ENCODE peak calls at places on chromosomes 5 and 9, in four cellular contexts. One of them, this sample, is unnamed.

GRCh38 chr5:157072508-157072907 is 13.6 kb upstream of the HAVCR1 start:
- DNase-seq in GM12865: no peak
- DNase-seq in fibroblast of pulmonary artery: no peak
- DNase-seq in MM.1S: no peak
- DNase-seq in this sample: no peak

GRCh38 chr5:31854181-31854624 is 215.3 kb downstream of the PDZD2 start:
- DNase-seq in GM12865: no peak
- DNase-seq in fibroblast of pulmonary artery: peak; percentile 31
- DNase-seq in MM.1S: no peak
- DNase-seq in this sample: no peak

GRCh38 chr5:139402561-139403158 is 1.2 kb downstream of the SPATA24 start:
- DNase-seq in GM12865: peak; percentile 55
- DNase-seq in fibroblast of pulmonary artery: peak; percentile 27
- DNase-seq in MM.1S: peak; percentile 31
- DNase-seq in this sample: no peak

GRCh38 chr5:172858990-172859811 is 25.1 kb downstream of the ERGIC1 start:
- DNase-seq in GM12865: no peak
- DNase-seq in fibroblast of pulmonary artery: peak; percentile 79
- DNase-seq in MM.1S: no peak
- DNase-seq in this sample: no peak

GRCh38 chr5:159174511-159175168 is 34.7 kb downstream of the RNF145 start:
- DNase-seq in GM12865: no peak
- DNase-seq in fibroblast of pulmonary artery: peak; percentile 56
- DNase-seq in MM.1S: no peak
- DNase-seq in this sample: no peak

GRCh38 chr5:89596821-89597220 is 713.8 kb upstream of the MEF2C start:
- DNase-seq in GM12865: no peak
- DNase-seq in fibroblast of pulmonary artery: no peak
- DNase-seq in MM.1S: peak; percentile 7
- DNase-seq in this sample: no peak

GRCh38 chr5:160369990-160370712 is at the start of gene C1QTNF2:
- DNase-seq in GM12865: peak; percentile 17
- DNase-seq in fibroblast of pulmonary artery: peak; percentile 58
- DNase-seq in MM.1S: no peak
- DNase-seq in this sample: no peak

GRCh38 chr5:145941677-145942130 is 5.3 kb downstream of the SH3RF2 start:
- DNase-seq in GM12865: no peak
- DNase-seq in fibroblast of pulmonary artery: no peak
- DNase-seq in MM.1S: no peak
- DNase-seq in this sample: no peak

GRCh38 chr5:75050415-75050814 is 1.9 kb downstream of the GCNT4 start:
- DNase-seq in GM12865: peak; percentile 18
- DNase-seq in fibroblast of pulmonary artery: peak; percentile 38
- DNase-seq in MM.1S: no peak
- DNase-seq in this sample: no peak

GRCh38 chr9:124409410-124409809 is 5.8 kb downstream of the PSMB7 start:
- DNase-seq in GM12865: no peak
- DNase-seq in fibroblast of pulmonary artery: no peak
- DNase-seq in MM.1S: no peak
- DNase-seq in this sample: no peak

GRCh38 chr5:112004867-112005532 is 248.0 kb upstream of the NREP start:
- DNase-seq in GM12865: peak; percentile 69
- DNase-seq in fibroblast of pulmonary artery: peak; percentile 58
- DNase-seq in MM.1S: no peak
- DNase-seq in this sample: no peak

GRCh38 chr5:174995827-174996226 is 271.4 kb downstream of the MSX2 start:
- DNase-seq in GM12865: no peak
- DNase-seq in fibroblast of pulmonary artery: no peak
- DNase-seq in MM.1S: no peak
- DNase-seq in this sample: no peak

GRCh38 chr9:15308511-15308910 is 1.5 kb upstream of the TTC39B start:
- DNase-seq in GM12865: no peak
- DNase-seq in fibroblast of pulmonary artery: peak; percentile 73
- DNase-seq in MM.1S: no peak
- DNase-seq in this sample: no peak

GRCh38 chr5:91977599-91977998 is 594.5 kb upstream of the ARRDC3 start:
- DNase-seq in GM12865: no peak
- DNase-seq in fibroblast of pulmonary artery: no peak
- DNase-seq in MM.1S: no peak
- DNase-seq in this sample: no peak

GRCh38 chr9:95572370-95573151 is 55.8 kb upstream of the PTCH1 start:
- DNase-seq in GM12865: no peak
- DNase-seq in fibroblast of pulmonary artery: no peak
- DNase-seq in MM.1S: no peak
- DNase-seq in this sample: no peak

DNA sequence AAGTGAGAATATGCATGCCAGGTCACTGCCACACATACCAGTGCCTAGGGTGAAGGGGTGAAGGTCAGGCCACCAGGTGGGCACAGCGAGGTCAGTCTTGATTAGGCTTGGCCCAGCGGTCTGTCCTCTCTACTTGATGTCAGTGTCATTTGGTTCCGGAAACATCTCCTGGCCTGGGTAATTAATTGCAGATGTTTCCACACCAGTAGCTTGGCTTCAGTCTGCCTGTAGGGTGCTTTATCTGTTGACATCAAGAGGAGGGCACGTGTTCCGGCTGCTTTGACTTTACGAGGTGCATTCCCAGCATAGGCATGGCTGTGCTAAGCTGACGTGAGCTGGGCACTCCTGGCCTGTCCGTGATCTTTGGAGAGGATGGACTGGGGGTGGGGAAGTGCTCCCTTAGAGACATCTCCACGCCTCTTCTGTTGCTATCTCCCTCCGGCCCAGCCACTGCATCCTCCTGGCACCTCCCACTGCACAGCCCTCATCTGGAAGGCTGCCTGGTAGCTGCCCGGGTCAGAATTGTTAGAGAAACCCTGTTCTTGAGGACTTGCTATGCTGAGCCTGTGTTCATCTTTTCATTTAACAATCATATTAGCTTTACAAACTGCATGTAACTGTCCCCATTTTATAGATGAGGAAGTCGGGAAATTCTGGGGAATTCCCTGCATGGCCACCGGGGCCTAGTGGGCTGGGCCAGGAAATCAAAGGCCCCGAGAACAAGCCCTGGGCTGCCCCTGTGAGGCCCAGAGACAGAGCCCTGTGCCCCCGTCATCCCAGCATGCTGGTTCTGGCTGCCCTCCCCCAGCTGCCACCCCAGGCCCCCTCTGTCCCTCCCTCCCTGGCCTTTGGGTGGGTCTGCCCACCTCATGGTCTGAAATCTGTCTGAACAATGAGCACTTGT is 29.1 kb downstream of the JADE2 start:
- DNase-seq in GM12865: peak; percentile 85
- DNase-seq in fibroblast of pulmonary artery: peak; percentile 87
- DNase-seq in MM.1S: no peak
- DNase-seq in this sample: no peak
- TF ChIP-seq CTCF in GM12865: no peak
- TF ChIP-seq CTCF in fibroblast of pulmonary artery: peak; percentile 10
- TF ChIP-seq CTCF in MM.1S: no peak
- TF ChIP-seq CTCF in this sample: no peak

DNA sequence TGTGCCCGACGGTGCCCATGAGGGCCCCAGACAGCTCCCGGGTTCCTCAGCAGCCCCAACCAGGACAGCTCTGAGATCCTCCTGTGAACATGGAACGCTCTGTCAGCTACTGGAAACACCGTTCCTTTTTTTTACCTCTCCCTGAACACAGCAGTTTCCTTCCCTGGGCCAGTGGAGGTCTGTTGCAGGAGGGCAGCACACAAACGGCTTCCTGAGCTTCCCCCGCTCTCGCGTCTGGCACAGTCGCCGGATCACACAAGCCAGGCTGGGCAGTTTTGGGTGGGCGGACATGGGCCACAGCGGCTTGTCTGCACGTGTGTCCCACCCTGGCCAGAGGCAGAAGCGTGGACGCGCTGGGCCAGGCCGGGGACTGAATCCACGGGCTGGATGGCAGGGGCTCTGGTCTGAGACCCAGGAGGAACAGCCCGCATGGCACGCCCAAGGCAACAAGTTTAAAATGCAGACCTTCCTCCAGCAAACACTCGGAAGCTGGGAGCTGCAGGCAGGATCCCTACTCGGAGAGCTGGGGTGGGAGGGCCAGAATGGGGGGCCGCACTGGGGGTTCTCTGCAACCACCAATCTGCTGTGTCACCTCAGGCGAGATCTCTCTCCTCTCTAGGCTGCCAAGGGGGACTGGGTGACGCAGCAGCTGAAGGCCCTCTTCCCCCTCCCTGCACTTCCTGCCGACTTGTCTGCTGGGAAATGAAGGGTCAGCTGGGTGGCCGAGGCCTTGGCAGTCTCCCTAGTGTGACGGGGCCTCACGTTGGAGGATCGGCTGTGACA is 106.9 kb upstream of the SARDH start:
- DNase-seq in GM12865: no peak
- DNase-seq in fibroblast of pulmonary artery: peak; percentile 82
- DNase-seq in MM.1S: no peak
- DNase-seq in this sample: no peak
- H3K4me3 ChIP-seq in GM12865: no peak overlapping the region
- H3K4me3 ChIP-seq in fibroblast of pulmonary artery: no peak overlapping the region
- H3K4me3 ChIP-seq in MM.1S: no peak overlapping the region
- H3K4me3 ChIP-seq in this sample: no peak overlapping the region

DNA sequence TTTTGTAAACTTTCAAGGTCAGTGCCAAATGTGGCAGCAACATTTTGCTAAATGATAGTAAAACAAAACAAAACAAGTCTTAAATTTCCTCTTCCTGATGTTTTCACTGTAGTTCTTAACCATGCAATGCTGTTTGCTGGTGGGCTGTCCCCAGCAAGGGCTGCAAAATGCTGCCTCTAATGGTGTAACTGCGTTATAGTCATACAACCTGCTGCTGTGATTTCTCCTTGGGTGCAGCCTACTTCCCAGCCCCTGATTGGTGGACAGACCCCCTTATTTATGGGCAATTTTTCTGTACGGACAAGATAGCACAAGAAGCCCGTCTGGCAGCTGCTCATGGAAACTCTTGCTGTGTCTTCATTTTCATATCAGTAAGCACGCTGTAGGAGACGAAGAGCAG is 26.6 kb upstream of the PIP5K1B start:
- DNase-seq in GM12865: peak; percentile 60
- DNase-seq in fibroblast of pulmonary artery: peak; percentile 5
- DNase-seq in MM.1S: no peak
- DNase-seq in this sample: no peak
- TF ChIP-seq CTCF in GM12865: peak; percentile 55
- TF ChIP-seq CTCF in fibroblast of pulmonary artery: peak; percentile 10
- TF ChIP-seq CTCF in MM.1S: peak; percentile 23
- TF ChIP-seq CTCF in this sample: peak; percentile 57

GRCh38 chr9:34653131-34653530 is 1.1 kb downstream of the IL11RA start:
- DNase-seq in GM12865: no peak
- DNase-seq in fibroblast of pulmonary artery: peak; percentile 62
- DNase-seq in MM.1S: no peak
- DNase-seq in this sample: no peak
- H3K4me3 ChIP-seq in GM12865: no peak overlapping the region
- H3K4me3 ChIP-seq in fibroblast of pulmonary artery: peak overlapping the region; percentile 52
- H3K4me3 ChIP-seq in MM.1S: no peak overlapping the region
- H3K4me3 ChIP-seq in this sample: no peak overlapping the region

GRCh38 chr9:126009047-126009446 is 261.9 kb downstream of the PBX3 start:
- DNase-seq in GM12865: no peak
- DNase-seq in fibroblast of pulmonary artery: no peak
- DNase-seq in MM.1S: no peak
- DNase-seq in this sample: no peak
- TF ChIP-seq CTCF in GM12865: peak; percentile 19
- TF ChIP-seq CTCF in fibroblast of pulmonary artery: peak; percentile 21
- TF ChIP-seq CTCF in MM.1S: peak; percentile 23
- TF ChIP-seq CTCF in this sample: peak; percentile 23

GRCh38 chr5:142319105-142319504 is 5.7 kb downstream of the SPRY4 start:
- DNase-seq in GM12865: peak; percentile 31
- DNase-seq in fibroblast of pulmonary artery: no peak
- DNase-seq in MM.1S: no peak
- DNase-seq in this sample: no peak
- H3K4me3 ChIP-seq in GM12865: no peak overlapping the region
- H3K4me3 ChIP-seq in fibroblast of pulmonary artery: peak overlapping the region; percentile 95
- H3K4me3 ChIP-seq in MM.1S: no peak overlapping the region
- H3K4me3 ChIP-seq in this sample: no peak overlapping the region

DNA sequence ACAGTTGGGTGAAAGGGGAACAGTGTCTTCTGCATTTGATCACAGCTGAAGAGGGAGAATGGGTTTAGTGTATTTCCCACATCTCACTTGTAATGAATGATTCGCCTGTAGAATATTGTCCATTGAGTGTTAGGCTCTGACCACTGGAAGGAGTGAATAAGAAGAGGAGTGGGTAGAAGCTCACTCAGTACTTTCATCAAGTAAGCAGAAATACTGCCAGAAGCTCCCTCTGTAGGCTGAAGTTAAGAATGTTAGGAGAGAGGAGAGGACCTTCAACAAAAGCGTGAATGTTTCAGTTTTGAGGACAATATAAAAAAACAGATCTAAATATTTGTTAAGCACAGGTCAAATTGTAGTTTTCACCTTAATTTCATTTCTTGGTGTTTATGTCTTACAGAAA is 27.5 kb downstream of the FSD1L start:
- DNase-seq in GM12865: peak; percentile 8
- DNase-seq in fibroblast of pulmonary artery: peak; percentile 48
- DNase-seq in MM.1S: no peak
- DNase-seq in this sample: no peak
- TF ChIP-seq CTCF in GM12865: peak; percentile 6
- TF ChIP-seq CTCF in fibroblast of pulmonary artery: peak; percentile 52
- TF ChIP-seq CTCF in MM.1S: peak; percentile 23
- TF ChIP-seq CTCF in this sample: no peak

DNA sequence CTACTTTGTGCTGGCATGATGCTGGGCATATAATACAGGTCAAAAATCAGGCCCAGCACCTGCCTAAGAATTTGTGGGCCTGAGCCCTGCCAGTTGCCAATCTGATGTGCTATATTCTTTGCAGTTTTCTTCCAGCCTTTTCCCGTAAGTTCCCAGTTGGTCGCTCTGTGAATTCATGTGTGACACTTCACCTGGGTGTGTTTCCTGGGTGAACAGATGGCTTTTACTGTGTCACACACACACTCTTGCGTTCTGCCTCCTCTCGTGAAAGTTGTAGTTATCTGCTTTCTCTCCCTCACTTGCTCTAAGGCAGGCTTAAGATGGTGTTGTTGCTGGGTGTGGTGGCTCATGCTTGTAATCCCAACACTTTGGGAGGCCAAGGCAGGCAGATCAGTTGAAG is 153.5 kb upstream of the DMRT1 start:
- DNase-seq in GM12865: no peak
- DNase-seq in fibroblast of pulmonary artery: no peak
- DNase-seq in MM.1S: no peak
- DNase-seq in this sample: no peak
- H3K4me3 ChIP-seq in GM12865: no peak overlapping the region
- H3K4me3 ChIP-seq in fibroblast of pulmonary artery: no peak overlapping the region
- H3K4me3 ChIP-seq in MM.1S: no peak overlapping the region
- H3K4me3 ChIP-seq in this sample: no peak overlapping the region

This sample was measured in GM12864.